ENCODE peak calls at places on chromosomes 5 and 9, in six cellular contexts. F is central memory CD4-positive, alpha-beta T cell; N is pons; Z is RPMI7951; R is endothelial cell; V is activated B cell treated with CpG ODN at 0.5 μM for 24 hours. D is an unnamed sample.

GRCh38 chr5:124544366-124545055 is 201.9 kb downstream of the ZNF608 start:
- DNase-seq in R (no peak), V (no peak), N (no peak), F (no peak), Z (peak), D (no peak)

GRCh38 chr5:176754376-176754942 is 55.9 kb upstream of the UNC5A start:
- DNase-seq in N (no peak), Z (peak), R (no peak), V (no peak), F (no peak), D (no peak)

GRCh38 chr5:104088876-104089778 is 526.5 kb upstream of the NUDT12 start:
- DNase-seq in Z (peak), V (no peak), N (no peak), R (no peak), F (no peak), D (no peak)

GRCh38 chr9:88537743-88538055 is 2.7 kb downstream of the NXNL2 start:
- DNase-seq in V (no peak), N (peak), Z (peak), R (peak), F (peak), D (peak)

GRCh38 chr5:123875444-123876264 is 363.7 kb downstream of the CSNK1G3 start:
- DNase-seq in N (peak), Z (peak), R (peak), F (no peak), V (no peak), D (no peak)

GRCh38 chr5:16456103-16456832 is 9.3 kb downstream of the ZNF622 start:
- DNase-seq in V (no peak), Z (peak), N (peak), R (peak), F (peak), D (peak)

GRCh38 chr9:36217256-36217968 is 26.7 kb downstream of the CLTA start:
- DNase-seq in V (no peak), N (no peak), Z (no peak), F (no peak), R (no peak), D (no peak)

GRCh38 chr5:172322028-172322965 is 38.7 kb upstream of the UBTD2 start:
- DNase-seq in V (no peak), F (no peak), N (no peak), R (no peak), Z (peak), D (no peak)

GRCh38 chr5:72608297-72608696 is 101.1 kb upstream of the ZNF366 start:
- DNase-seq in F (no peak), N (peak), V (no peak), Z (peak), R (no peak), D (no peak)

GRCh38 chr5:74579215-74579614 is 61.3 kb downstream of the ENC1 start:
- DNase-seq in V (no peak), N (no peak), Z (peak), R (no peak), F (peak), D (no peak)